ENCODE peak calls at places on chromosomes 5 and 9, in seven cellular contexts. V is fibroblast of lung; J is suprapubic skin; R is CD4-positive, CD25-positive, alpha-beta regulatory T cell; C is left ventricle myocardium inferior; Z is colonic mucosa; O is neural progenitor cell. H is an unnamed sample.

GRCh38 chr9:79471577-79472543 is 99.9 kb upstream of the TLE4 start:
- DNase-seq in Z (peak; percentile 60), J (peak; percentile 63), O (peak; percentile 39), C (peak; percentile 23), R (no peak), V (peak; percentile 50), H (peak; percentile 45)

GRCh38 chr5:91514408-91514807 is 131.3 kb upstream of the ARRDC3 start:
- DNase-seq in O (peak; percentile 31), J (no peak), C (no peak), V (no peak), R (no peak), Z (no peak), H (no peak)

GRCh38 chr9:98607152-98607551 is 101.6 kb downstream of the GABBR2 start:
- DNase-seq in V (peak; percentile 73), R (no peak), Z (no peak), O (no peak), J (no peak), C (no peak), H (no peak)

GRCh38 chr5:150448960-150449490 is 514 bp downstream of the RPS14 start:
- DNase-seq in O (peak; percentile 38), V (no peak), J (no peak), Z (no peak), R (no peak), C (no peak), H (no peak)

GRCh38 chr5:77312411-77312810 is 101.9 kb downstream of the PDE8B start:
- DNase-seq in Z (no peak), C (no peak), J (no peak), R (no peak), O (no peak), V (peak; percentile 79), H (no peak)

GRCh38 chr9:10793306-10793705 is 180.5 kb upstream of the PTPRD start:
- DNase-seq in O (no peak), Z (no peak), J (no peak), C (no peak), R (no peak), V (no peak), H (no peak)

GRCh38 chr5:57696906-57697590 is 214.4 kb upstream of the ACTBL2 start:
- DNase-seq in Z (no peak), O (no peak), J (no peak), R (no peak), C (no peak), V (peak; percentile 85), H (no peak)

GRCh38 chr9:134858051-134858841 is 22.4 kb upstream of the FCN2 start:
- DNase-seq in V (peak; percentile 18), O (no peak), J (no peak), C (no peak), Z (no peak), R (no peak), H (no peak)

GRCh38 chr5:35926389-35927051 is 11.9 kb downstream of the CAPSL start:
- DNase-seq in V (peak; percentile 65), C (no peak), O (peak; percentile 76), J (no peak), R (peak; percentile 35), Z (peak; percentile 53), H (peak; percentile 17)

DNA sequence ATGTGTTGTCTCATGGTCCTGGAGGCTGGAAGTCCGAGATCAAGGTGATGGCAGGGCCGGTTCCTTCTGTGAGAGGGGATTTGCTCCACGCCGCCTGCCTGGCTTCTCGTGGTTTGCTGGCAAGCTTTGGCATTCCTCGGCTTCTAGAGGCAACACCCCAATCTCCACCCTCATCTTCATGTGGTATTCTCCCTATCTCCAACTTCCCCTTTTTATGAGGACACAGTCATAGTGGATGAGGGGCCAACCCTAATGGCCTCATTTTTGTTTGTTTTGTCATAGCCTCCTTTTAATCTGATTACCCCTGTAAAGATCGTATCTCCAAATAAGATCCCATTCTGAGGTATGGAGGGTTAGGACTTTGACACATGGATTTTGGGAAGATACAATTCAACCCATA is 41.7 kb upstream of the CLK4 start:
- DNase-seq in O (no peak), J (no peak), R (no peak), C (no peak), V (no peak), Z (no peak), H (no peak)
- H3K9me3 ChIP-seq in O (no peaks in the 10 kb centered on the region), J (no peaks in the 10 kb centered on the region), R (no peaks in the 10 kb centered on the region), C (no peaks in the 10 kb centered on the region), V (no peaks in the 10 kb centered on the region), Z (no peaks in the 10 kb centered on the region), H (no peaks in the 10 kb centered on the region)

GRCh38 chr5:6181147-6181729 is 197.1 kb downstream of the MED10 start:
- DNase-seq in C (no peak), O (peak; percentile 26), Z (no peak), J (no peak), V (no peak), R (no peak), H (no peak)
- H3K9me3 ChIP-seq in C (no peaks in the 10 kb centered on the region), O (no peaks in the 10 kb centered on the region), Z (no peaks in the 10 kb centered on the region), J (no peaks in the 10 kb centered on the region), V (no peaks in the 10 kb centered on the region), R (no peaks in the 10 kb centered on the region), H (no peaks in the 10 kb centered on the region)

GRCh38 chr5:141403387-141403786 is 809 bp downstream of the PCDHGA9 start:
- DNase-seq in O (no peak), V (no peak), Z (no peak), C (no peak), J (no peak), R (no peak), H (no peak)
- H3K9me3 ChIP-seq in O (peaks cover 16% of the 10 kb centered on the region), V (peaks cover 4% of the 10 kb centered on the region), Z (no peaks in the 10 kb centered on the region), C (peaks cover 100% of the 10 kb centered on the region), J (peaks cover 62% of the 10 kb centered on the region), R (peaks cover 24% of the 10 kb centered on the region), H (peaks cover 2% of the 10 kb centered on the region)

GRCh38 chr5:3342271-3343100 is 253.1 kb upstream of the IRX1 start:
- DNase-seq in O (no peak), J (no peak), V (no peak), Z (no peak), C (no peak), R (no peak), H (no peak)

GRCh38 chr5:3339798-3340115 is 255.9 kb upstream of the IRX1 start:
- DNase-seq in Z (no peak), O (no peak), R (no peak), V (no peak), J (no peak), C (no peak), H (no peak)

GRCh38 chr5:3340471-3340870 is 255.2 kb upstream of the IRX1 start:
- DNase-seq in R (no peak), O (no peak), C (no peak), Z (no peak), V (no peak), J (no peak), H (no peak)

GRCh38 chr5:3343211-3343610 is 252.4 kb upstream of the IRX1 start:
- DNase-seq in O (no peak), V (no peak), C (no peak), R (no peak), Z (no peak), J (no peak), H (no peak)

DNA sequence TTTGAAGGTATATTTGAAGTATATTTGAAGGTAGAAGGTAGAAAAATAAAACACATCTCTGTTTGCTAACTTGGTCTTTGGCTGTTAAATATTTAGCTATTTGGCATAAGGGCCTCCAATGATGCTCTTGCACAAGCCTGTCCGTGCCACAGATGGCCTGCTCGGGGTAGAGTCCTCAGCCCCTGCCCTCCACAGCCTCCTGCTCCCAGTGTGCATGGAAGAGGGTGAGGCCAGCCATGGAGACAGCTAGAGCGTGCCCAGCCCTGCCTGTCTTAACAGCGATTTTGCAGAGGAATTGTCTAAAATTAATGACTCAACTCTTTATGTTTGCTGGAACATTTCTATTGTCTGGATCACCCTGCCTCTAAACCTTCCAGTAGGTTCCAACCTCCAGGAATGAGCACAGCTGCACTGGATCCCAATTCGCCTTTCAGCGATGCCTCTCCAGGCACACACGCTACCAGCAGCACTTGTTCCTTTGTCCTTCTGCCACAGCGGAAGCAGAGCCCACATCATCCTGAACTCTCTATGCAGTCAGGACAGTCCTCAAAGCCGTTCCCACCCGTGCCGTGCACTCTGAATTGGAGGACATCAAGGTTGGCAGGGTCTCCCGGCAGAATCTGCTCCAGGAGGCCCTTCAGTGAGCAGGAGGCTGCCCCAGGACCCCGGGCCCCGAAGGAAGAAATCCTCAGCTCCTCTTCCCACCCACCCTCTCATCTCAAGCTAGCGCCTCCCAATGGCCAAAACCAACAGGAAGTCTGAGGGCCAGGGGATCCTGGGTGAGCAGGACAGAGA is 254.0 kb upstream of the IRX1 start:
- DNase-seq in C (no peak), O (no peak), R (no peak), J (no peak), V (no peak), Z (no peak), H (no peak)
- H3K9me3 ChIP-seq in C (no peaks in the 10 kb centered on the region), O (no peaks in the 10 kb centered on the region), R (no peaks in the 10 kb centered on the region), J (no peaks in the 10 kb centered on the region), V (no peaks in the 10 kb centered on the region), Z (no peaks in the 10 kb centered on the region), H (no peaks in the 10 kb centered on the region)

GRCh38 chr9:91017245-91017644 is 215.6 kb downstream of the SYK start:
- DNase-seq in C (no peak), V (no peak), O (no peak), Z (no peak), J (no peak), R (no peak), H (no peak)
- H3K9me3 ChIP-seq in C (peaks cover 32% of the 10 kb centered on the region), V (no peaks in the 10 kb centered on the region), O (no peaks in the 10 kb centered on the region), Z (no peaks in the 10 kb centered on the region), J (no peaks in the 10 kb centered on the region), R (peaks cover 3% of the 10 kb centered on the region), H (no peaks in the 10 kb centered on the region)

GRCh38 chr9:121380941-121381340 is 10.9 kb upstream of the STOM start:
- DNase-seq in O (no peak), R (no peak), Z (no peak), V (no peak), C (no peak), J (no peak), H (no peak)

GRCh38 chr9:121383715-121384114 is 13.7 kb upstream of the STOM start:
- DNase-seq in O (no peak), C (no peak), R (no peak), J (no peak), V (no peak), Z (no peak), H (no peak)

GRCh38 chr9:121390372-121390771 is 20.3 kb upstream of the STOM start:
- DNase-seq in C (no peak), O (no peak), J (no peak), Z (no peak), V (no peak), R (no peak), H (no peak)

GRCh38 chr9:121388140-121388925 is 18.3 kb upstream of the STOM start:
- DNase-seq in R (no peak), C (no peak), Z (no peak), V (no peak), O (no peak), J (no peak), H (no peak)

GRCh38 chr9:121386442-121387175 is 16.6 kb upstream of the STOM start:
- DNase-seq in J (no peak), C (no peak), V (no peak), Z (no peak), O (no peak), R (no peak), H (no peak)
- H3K9me3 ChIP-seq in J (no peaks in the 10 kb centered on the region), C (no peaks in the 10 kb centered on the region), V (no peaks in the 10 kb centered on the region), Z (no peaks in the 10 kb centered on the region), O (no peaks in the 10 kb centered on the region), R (no peaks in the 10 kb centered on the region), H (no peaks in the 10 kb centered on the region)

H was measured in pancreas.